ENCODE peak calls at places on chromosomes 16 and 17, in four cellular contexts. J is central memory CD8-positive, alpha-beta T cell; N is endothelial cell; W is Caki2. K is an unnamed sample.

GRCh38 chr17:7922499-7923289 is 6.6 kb upstream of the RNF227 start:
- DNase-seq in J (peak), N (peak), W (no peak), K (peak)

GRCh38 chr17:75976175-75976848 is 2.7 kb downstream of the ACOX1 start:
- DNase-seq in J (no peak), N (no peak), W (no peak), K (no peak)

GRCh38 chr17:69246726-69247375 is 18.2 kb upstream of the ABCA10 start:
- DNase-seq in J (no peak), N (no peak), W (peak), K (peak)

GRCh38 chr16:10156111-10156510 is 26.1 kb downstream of the GRIN2A start:
- DNase-seq in J (no peak), N (no peak), W (no peak), K (peak)

GRCh38 chr16:11249233-11250061 is 6.6 kb downstream of the SOCS1 start:
- DNase-seq in J (no peak), N (no peak), W (no peak), K (no peak)

GRCh38 chr16:29170393-29171239 is 185.8 kb downstream of the LAT start:
- DNase-seq in J (no peak), N (no peak), W (no peak), K (peak)

GRCh38 chr17:49494937-49495841 is at the start of gene NGFR:
- DNase-seq in J (peak), N (peak), W (peak), K (peak)

GRCh38 chr17:80833952-80834895 is 157.4 kb upstream of the CHMP6 start:
- DNase-seq in J (no peak), N (no peak), W (no peak), K (peak)

GRCh38 chr17:65278050-65278819 is 141.1 kb downstream of the RGS9 start:
- DNase-seq in J (no peak), N (peak), W (peak), K (peak)

GRCh38 chr16:79874391-79874790 is 273.9 kb upstream of the MAF start:
- DNase-seq in J (no peak), N (no peak), W (peak), K (no peak)

GRCh38 chr16:50166511-50167500 is 13.7 kb downstream of the TENT4B start:
- DNase-seq in J (no peak), N (no peak), W (peak), K (no peak)

GRCh38 chr16:77696149-77696548 is 26.2 kb upstream of the NUDT7 start:
- DNase-seq in J (no peak), N (no peak), W (no peak), K (no peak)

GRCh38 chr16:86994651-86995171 is 322.5 kb downstream of the C16orf95 start:
- DNase-seq in J (no peak), N (no peak), W (peak), K (peak)

GRCh38 chr16:53054670-53055485 is at the start of gene CHD9:
- DNase-seq in J (peak), N (peak), W (peak), K (peak)

GRCh38 chr17:75753193-75753513 is 11.8 kb downstream of the GALK1 start:
- DNase-seq in J (no peak), N (no peak), W (no peak), K (no peak)

GRCh38 chr17:68257924-68258323 is 10.1 kb downstream of the AMZ2 start:
- DNase-seq in J (no peak), N (no peak), W (no peak), K (no peak)

GRCh38 chr17:21171309-21171922 is 42.5 kb downstream of the TMEM11 start:
- DNase-seq in J (no peak), N (no peak), W (no peak), K (peak)

GRCh38 chr17:72175787-72176515 is 55.1 kb downstream of the SOX9 start:
- DNase-seq in J (no peak), N (no peak), W (no peak), K (no peak)

GRCh38 chr17:13813347-13814240 is 211.9 kb upstream of the HS3ST3A1 start:
- DNase-seq in J (no peak), N (no peak), W (no peak), K (no peak)

GRCh38 chr17:68601565-68602266 is 549 bp upstream of the FAM20A start:
- DNase-seq in J (no peak), N (no peak), W (no peak), K (no peak)

GRCh38 chr16:27962197-27962596 is 101.3 kb downstream of the GSG1L start:
- DNase-seq in J (no peak), N (no peak), W (no peak), K (no peak)

GRCh38 chr16:6573577-6573976 is 759.1 kb upstream of the RBFOX1 start:
- DNase-seq in J (no peak), N (peak), W (no peak), K (no peak)

GRCh38 chr17:74259667-74260524 is 14.1 kb upstream of the DNAI2 start:
- DNase-seq in J (no peak), N (no peak), W (no peak), K (no peak)

GRCh38 chr17:39209317-39210092 is 9.4 kb downstream of the RPL19 start:
- DNase-seq in J (peak), N (no peak), W (no peak), K (peak)